ENCODE peak calls at places on chromosomes 6 and 20, in seven cellular contexts. A, R, E, G, D, T and C are unnamed samples. For H3K9me3, the result is how much of the 10 kb centered on the place peaks cover.

GRCh38 chr6:43911354-43911624 is 141.3 kb downstream of the VEGFA start:
- DNase-seq in A (no peak), R (no peak), E (no peak), G (no peak), D (no peak), T (no peak), C (no peak)

GRCh38 chr6:153103256-153103655 is 27.8 kb downstream of the RGS17 start:
- DNase-seq in A (no peak), R (no peak), E (no peak), G (no peak), D (no peak), T (no peak), C (peak)

GRCh38 chr6:4583026-4583425 is 193.2 kb upstream of the CDYL start:
- DNase-seq in A (no peak), R (no peak), E (no peak), G (no peak), D (no peak), T (no peak), C (no peak)

GRCh38 chr6:113120214-113120576 is 737.0 kb upstream of the MARCKS start:
- DNase-seq in A (no peak), R (no peak), E (no peak), G (peak), D (peak), T (no peak), C (no peak)

GRCh38 chr6:36139991-36140710 is 9.8 kb downstream of the MAPK13 start:
- DNase-seq in A (no peak), R (no peak), E (no peak), G (no peak), D (no peak), T (no peak), C (no peak)

GRCh38 chr6:55293116-55293515 is 34.2 kb upstream of the GFRAL start:
- DNase-seq in A (no peak), R (no peak), E (no peak), G (peak), D (peak), T (no peak), C (peak)

GRCh38 chr6:158060447-158061360 is 79.0 kb downstream of the SYNJ2 start:
- DNase-seq in A (peak), R (no peak), E (no peak), G (peak), D (peak), T (peak), C (no peak)

GRCh38 chr6:134602123-134602522 is 284.2 kb upstream of the SGK1 start:
- DNase-seq in A (no peak), R (no peak), E (no peak), G (no peak), D (no peak), T (no peak), C (no peak)

GRCh38 chr6:113980937-113981554 is 10.1 kb upstream of the HDAC2 start:
- DNase-seq in A (no peak), R (no peak), E (peak), G (peak), D (peak), T (no peak), C (peak)

GRCh38 chr6:16854986-16855385 is 93.7 kb upstream of the ATXN1 start:
- DNase-seq in A (no peak), R (no peak), E (no peak), G (no peak), D (no peak), T (no peak), C (no peak)

GRCh38 chr6:58290177-58290576 is 972.7 kb downstream of the PRIM2 start:
- DNase-seq in A (no peak), R (no peak), E (no peak), G (no peak), D (no peak), T (no peak), C (no peak)

GRCh38 chr6:2760882-2761842 is 4.0 kb upstream of the WRNIP1 start:
- DNase-seq in A (no peak), R (no peak), E (peak), G (no peak), D (peak), T (no peak), C (no peak)

GRCh38 chr6:36615018-36615761 is 21.0 kb downstream of the SRSF3 start:
- DNase-seq in A (peak), R (no peak), E (peak), G (peak), D (peak), T (peak), C (peak)

DNA sequence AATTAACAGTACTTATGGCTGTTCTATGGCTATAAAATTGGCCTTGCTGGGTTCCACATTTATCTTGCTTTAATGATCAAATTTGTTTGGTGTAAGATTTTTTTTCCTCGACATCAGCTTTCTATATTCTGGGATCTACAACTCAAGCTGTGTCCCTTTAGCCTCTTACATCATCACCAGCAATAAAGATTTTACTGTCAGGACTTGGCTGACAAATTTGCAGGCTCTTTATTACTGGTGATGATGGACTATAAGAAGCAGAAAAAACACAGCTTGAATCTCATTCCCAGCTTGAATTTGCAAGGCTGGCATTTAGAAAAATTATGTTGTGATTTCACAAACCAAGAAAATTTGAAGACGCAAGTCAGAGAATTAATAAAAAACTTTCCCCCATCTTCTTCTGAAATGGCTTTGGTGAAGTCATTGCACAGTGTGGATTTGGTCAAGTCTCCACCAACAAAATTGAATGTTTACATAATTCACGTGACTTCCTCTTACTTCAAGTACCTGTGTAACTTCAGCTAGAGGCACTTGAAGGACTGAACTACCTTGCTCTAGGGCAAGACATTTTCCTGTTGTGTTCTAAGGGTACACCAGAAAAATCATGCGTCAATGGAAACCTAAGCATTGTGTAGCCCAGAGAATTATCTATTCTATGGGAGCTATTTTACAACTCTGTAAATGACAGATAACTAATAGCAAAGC is 175.0 kb downstream of the CBLN4 start:
- DNase-seq in A (no peak), R (no peak), E (no peak), G (no peak), D (no peak), T (no peak), C (no peak)
- H3K9me3 ChIP-seq in A (under half), R (under half), E (under half), G (under half), D (under half), T (under half), C (under half)

GRCh38 chr6:167549187-167549586 is 224.3 kb downstream of the TTLL2 start:
- DNase-seq in A (peak), R (no peak), E (no peak), G (no peak), D (no peak), T (no peak), C (no peak)
- H3K9me3 ChIP-seq in A (under half), R (under half), E (under half), G (under half), D (under half), T (under half), C (under half)

DNA sequence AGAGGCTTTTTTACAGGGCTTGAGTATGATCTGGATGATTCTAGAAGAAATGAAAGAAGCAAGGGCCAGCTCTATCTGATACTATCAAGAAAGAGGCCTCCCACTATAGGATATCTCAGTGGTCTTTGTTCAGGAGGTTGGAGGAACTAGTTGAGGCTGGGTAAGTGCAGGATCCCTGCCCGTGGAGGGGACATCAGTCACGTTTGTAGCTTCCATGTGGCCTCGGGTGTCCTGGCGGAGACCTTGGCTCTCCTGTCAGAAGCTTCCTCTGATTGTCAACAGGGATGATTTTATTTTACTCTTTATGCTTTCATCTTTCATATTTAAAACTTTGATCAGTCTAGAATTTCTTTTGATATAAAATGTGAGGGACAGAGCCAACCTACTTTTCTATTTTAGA is 86.6 kb downstream of the PHACTR3 start:
- DNase-seq in A (no peak), R (no peak), E (no peak), G (no peak), D (no peak), T (no peak), C (no peak)
- H3K9me3 ChIP-seq in A (under half), R (under half), E (under half), G (under half), D (under half), T (under half), C (under half)

DNA sequence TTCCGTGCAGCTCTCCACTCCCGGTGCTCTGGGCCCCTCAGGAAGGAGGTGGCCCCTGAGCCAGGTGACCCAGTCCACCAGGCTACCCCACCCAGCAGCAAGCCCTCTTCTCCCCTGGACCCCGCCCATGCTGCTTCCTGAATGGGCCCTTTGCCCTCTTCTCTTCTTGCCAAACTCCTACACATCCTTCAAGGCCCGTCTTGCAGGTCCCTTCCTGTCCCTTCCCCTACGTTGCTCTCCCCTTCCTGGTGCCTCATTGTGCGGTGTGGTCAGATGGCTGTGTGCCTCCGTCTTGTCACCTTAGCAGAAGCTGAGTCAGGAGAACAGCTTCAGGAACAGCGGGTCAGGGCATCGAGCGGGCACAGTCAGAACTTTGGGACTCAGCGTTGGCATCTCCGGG is 3.4 kb upstream of the GATA5 start:
- DNase-seq in A (no peak), R (no peak), E (no peak), G (no peak), D (no peak), T (no peak), C (no peak)
- H3K9me3 ChIP-seq in A (under half), R (under half), E (under half), G (under half), D (under half), T (under half), C (under half)

GRCh38 chr20:12111431-12112088 is 193.9 kb downstream of the BTBD3 start:
- DNase-seq in A (no peak), R (no peak), E (no peak), G (no peak), D (no peak), T (no peak), C (no peak)
- H3K9me3 ChIP-seq in A (under half), R (under half), E (under half), G (under half), D (under half), T (under half), C (under half)